ENCODE peak calls at places on chromosomes 16 and 17, in six cellular contexts. One of them, this sample, is unnamed. For H3K4me1 and H3K36me3, the result is how much of the 10 kb centered on the place peaks cover.

GRCh38 chr16:6105115-6105514 is 1007.5 kb upstream of the EEF2KMT start:
- DNase-seq in esophagus squamous epithelium: no peak
- DNase-seq in fibroblast of lung: peak
- DNase-seq in lung: no peak
- DNase-seq in IMR-90: no peak
- DNase-seq in right atrium auricular region: no peak
- DNase-seq in this sample: no peak

GRCh38 chr16:81629032-81629802 is 149.9 kb upstream of the PLCG2 start:
- DNase-seq in right atrium auricular region: no peak
- DNase-seq in IMR-90: no peak
- DNase-seq in fibroblast of lung: no peak
- DNase-seq in esophagus squamous epithelium: no peak
- DNase-seq in lung: no peak
- DNase-seq in this sample: peak

GRCh38 chr17:6024576-6024975 is 45.6 kb upstream of the WSCD1 start:
- DNase-seq in esophagus squamous epithelium: no peak
- DNase-seq in lung: no peak
- DNase-seq in fibroblast of lung: no peak
- DNase-seq in right atrium auricular region: no peak
- DNase-seq in IMR-90: no peak
- DNase-seq in this sample: no peak

GRCh38 chr16:81767987-81768592 is 11.0 kb upstream of the PLCG2 start:
- DNase-seq in fibroblast of lung: no peak
- DNase-seq in esophagus squamous epithelium: no peak
- DNase-seq in lung: no peak
- DNase-seq in IMR-90: no peak
- DNase-seq in right atrium auricular region: no peak
- DNase-seq in this sample: no peak

GRCh38 chr17:42683407-42684031 is 1.2 kb downstream of the CNTNAP1 start:
- DNase-seq in esophagus squamous epithelium: no peak
- DNase-seq in right atrium auricular region: peak
- DNase-seq in IMR-90: peak
- DNase-seq in fibroblast of lung: peak
- DNase-seq in lung: no peak
- DNase-seq in this sample: no peak

GRCh38 chr17:64662774-64663367 is 764 bp upstream of the SMURF2 start:
- DNase-seq in right atrium auricular region: no peak
- DNase-seq in fibroblast of lung: no peak
- DNase-seq in IMR-90: no peak
- DNase-seq in esophagus squamous epithelium: no peak
- DNase-seq in lung: no peak
- DNase-seq in this sample: peak

GRCh38 chr17:42754782-42755181 is 6.2 kb upstream of the RAMP2 start:
- DNase-seq in fibroblast of lung: peak
- DNase-seq in IMR-90: peak
- DNase-seq in lung: no peak
- DNase-seq in esophagus squamous epithelium: no peak
- DNase-seq in right atrium auricular region: peak
- DNase-seq in this sample: no peak

GRCh38 chr16:53372942-53373871 is 61.1 kb upstream of the RBL2 start:
- DNase-seq in lung: peak
- DNase-seq in IMR-90: no peak
- DNase-seq in esophagus squamous epithelium: no peak
- DNase-seq in fibroblast of lung: no peak
- DNase-seq in right atrium auricular region: no peak
- DNase-seq in this sample: no peak

GRCh38 chr17:45346255-45347015 is 29.6 kb upstream of the MAP3K14 start:
- DNase-seq in fibroblast of lung: peak
- DNase-seq in lung: peak
- DNase-seq in esophagus squamous epithelium: no peak
- DNase-seq in IMR-90: peak
- DNase-seq in right atrium auricular region: no peak
- DNase-seq in this sample: no peak

GRCh38 chr17:34420254-34420766 is 57.3 kb upstream of the CCL1 start:
- DNase-seq in IMR-90: peak
- DNase-seq in esophagus squamous epithelium: no peak
- DNase-seq in right atrium auricular region: peak
- DNase-seq in fibroblast of lung: peak
- DNase-seq in lung: peak
- DNase-seq in this sample: peak

GRCh38 chr17:75135452-75135851 is 3.9 kb upstream of the NT5C start:
- DNase-seq in IMR-90: no peak
- DNase-seq in fibroblast of lung: no peak
- DNase-seq in esophagus squamous epithelium: no peak
- DNase-seq in lung: no peak
- DNase-seq in right atrium auricular region: no peak
- DNase-seq in this sample: no peak

GRCh38 chr17:74937064-74938051 is 1.7 kb downstream of the OTOP3 start:
- DNase-seq in IMR-90: no peak
- DNase-seq in fibroblast of lung: no peak
- DNase-seq in esophagus squamous epithelium: no peak
- DNase-seq in right atrium auricular region: no peak
- DNase-seq in lung: no peak
- DNase-seq in this sample: no peak

GRCh38 chr16:1745181-1745899 is 26.0 kb downstream of the NME3 start:
- DNase-seq in lung: no peak
- DNase-seq in right atrium auricular region: no peak
- DNase-seq in IMR-90: peak
- DNase-seq in fibroblast of lung: peak
- DNase-seq in esophagus squamous epithelium: no peak
- DNase-seq in this sample: no peak

GRCh38 chr17:75285123-75285522 is 4.1 kb downstream of the SLC25A19 start:
- DNase-seq in fibroblast of lung: no peak
- DNase-seq in right atrium auricular region: no peak
- DNase-seq in esophagus squamous epithelium: no peak
- DNase-seq in IMR-90: no peak
- DNase-seq in lung: no peak
- DNase-seq in this sample: no peak

GRCh38 chr17:77141846-77142449 is 1.2 kb downstream of the SEC14L1 start:
- DNase-seq in lung: no peak
- DNase-seq in fibroblast of lung: peak
- DNase-seq in esophagus squamous epithelium: no peak
- DNase-seq in right atrium auricular region: no peak
- DNase-seq in IMR-90: no peak
- DNase-seq in this sample: no peak

GRCh38 chr17:6153416-6153815 is 83.2 kb downstream of the WSCD1 start:
- DNase-seq in fibroblast of lung: no peak
- DNase-seq in right atrium auricular region: no peak
- DNase-seq in esophagus squamous epithelium: no peak
- DNase-seq in IMR-90: no peak
- DNase-seq in lung: no peak
- DNase-seq in this sample: no peak

GRCh38 chr16:88983157-88983556 is 6.2 kb upstream of the CBFA2T3 start:
- DNase-seq in right atrium auricular region: no peak
- DNase-seq in lung: no peak
- DNase-seq in IMR-90: no peak
- DNase-seq in fibroblast of lung: no peak
- DNase-seq in esophagus squamous epithelium: no peak
- DNase-seq in this sample: no peak

GRCh38 chr16:28982949-28983348 is 1.9 kb upstream of the LAT start:
- DNase-seq in lung: no peak
- DNase-seq in esophagus squamous epithelium: no peak
- DNase-seq in right atrium auricular region: no peak
- DNase-seq in IMR-90: no peak
- DNase-seq in fibroblast of lung: no peak
- DNase-seq in this sample: no peak

GRCh38 chr17:57187391-57187790 is 68.9 kb upstream of the MSI2 start:
- DNase-seq in esophagus squamous epithelium: no peak
- DNase-seq in right atrium auricular region: no peak
- DNase-seq in fibroblast of lung: no peak
- DNase-seq in lung: no peak
- DNase-seq in IMR-90: no peak
- DNase-seq in this sample: no peak

DNA sequence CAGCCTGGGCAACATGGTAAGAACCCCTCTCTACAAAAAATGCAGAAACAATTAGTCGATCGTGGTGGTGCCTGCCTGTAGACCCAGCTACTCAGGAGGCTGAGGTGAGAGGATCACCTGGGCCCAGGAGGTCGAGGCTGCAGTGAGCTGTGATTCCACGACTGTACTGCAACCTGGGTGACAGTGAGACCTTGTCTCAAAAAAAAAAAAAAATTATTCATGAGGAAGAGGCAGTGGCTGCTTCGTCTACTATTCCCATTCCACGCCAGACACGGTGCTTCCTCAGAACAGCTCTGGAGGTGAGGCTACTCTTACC is 52.2 kb upstream of the GSE1 start:
- DNase-seq in fibroblast of lung: no peak
- DNase-seq in esophagus squamous epithelium: no peak
- DNase-seq in lung: no peak
- DNase-seq in right atrium auricular region: no peak
- DNase-seq in IMR-90: no peak
- DNase-seq in this sample: no peak
- H3K4me1 ChIP-seq in fibroblast of lung: under half
- H3K4me1 ChIP-seq in esophagus squamous epithelium: half or more
- H3K4me1 ChIP-seq in lung: under half
- H3K4me1 ChIP-seq in right atrium auricular region: half or more
- H3K4me1 ChIP-seq in IMR-90: under half
- H3K4me1 ChIP-seq in this sample: half or more

GRCh38 chr16:19610200-19610599 is 54.7 kb downstream of the VPS35L start:
- DNase-seq in esophagus squamous epithelium: no peak
- DNase-seq in IMR-90: no peak
- DNase-seq in right atrium auricular region: no peak
- DNase-seq in fibroblast of lung: no peak
- DNase-seq in lung: no peak
- DNase-seq in this sample: no peak

GRCh38 chr16:19605701-19606100 is 50.2 kb downstream of the VPS35L start:
- DNase-seq in esophagus squamous epithelium: no peak
- DNase-seq in lung: no peak
- DNase-seq in fibroblast of lung: no peak
- DNase-seq in right atrium auricular region: no peak
- DNase-seq in IMR-90: no peak
- DNase-seq in this sample: no peak

GRCh38 chr16:19604911-19605310 is 49.4 kb downstream of the VPS35L start:
- DNase-seq in IMR-90: no peak
- DNase-seq in esophagus squamous epithelium: no peak
- DNase-seq in right atrium auricular region: no peak
- DNase-seq in fibroblast of lung: no peak
- DNase-seq in lung: no peak
- DNase-seq in this sample: no peak

GRCh38 chr16:19607610-19608280 is 52.2 kb downstream of the VPS35L start:
- DNase-seq in IMR-90: peak
- DNase-seq in lung: no peak
- DNase-seq in right atrium auricular region: no peak
- DNase-seq in esophagus squamous epithelium: no peak
- DNase-seq in fibroblast of lung: peak
- DNase-seq in this sample: no peak

GRCh38 chr16:19609359-19609758 is 53.9 kb downstream of the VPS35L start:
- DNase-seq in esophagus squamous epithelium: no peak
- DNase-seq in right atrium auricular region: no peak
- DNase-seq in fibroblast of lung: peak
- DNase-seq in IMR-90: no peak
- DNase-seq in lung: no peak
- DNase-seq in this sample: no peak
- H3K36me3 ChIP-seq in esophagus squamous epithelium: under half
- H3K36me3 ChIP-seq in right atrium auricular region: under half
- H3K36me3 ChIP-seq in fibroblast of lung: under half
- H3K36me3 ChIP-seq in IMR-90: under half
- H3K36me3 ChIP-seq in lung: under half
- H3K36me3 ChIP-seq in this sample: under half

GRCh38 chr16:3038896-3039295 is 2.2 kb upstream of the BICDL2 start:
- DNase-seq in esophagus squamous epithelium: no peak
- DNase-seq in fibroblast of lung: no peak
- DNase-seq in lung: no peak
- DNase-seq in IMR-90: no peak
- DNase-seq in right atrium auricular region: no peak
- DNase-seq in this sample: no peak

GRCh38 chr16:3035972-3036725 is 595 bp downstream of the BICDL2 start:
- DNase-seq in lung: no peak
- DNase-seq in IMR-90: no peak
- DNase-seq in right atrium auricular region: no peak
- DNase-seq in fibroblast of lung: no peak
- DNase-seq in esophagus squamous epithelium: no peak
- DNase-seq in this sample: no peak

GRCh38 chr16:3035289-3035971 is 1.3 kb downstream of the BICDL2 start:
- DNase-seq in esophagus squamous epithelium: no peak
- DNase-seq in IMR-90: no peak
- DNase-seq in right atrium auricular region: no peak
- DNase-seq in fibroblast of lung: no peak
- DNase-seq in lung: no peak
- DNase-seq in this sample: peak

GRCh38 chr16:3038256-3038655 is 1.5 kb upstream of the BICDL2 start:
- DNase-seq in right atrium auricular region: no peak
- DNase-seq in esophagus squamous epithelium: no peak
- DNase-seq in IMR-90: no peak
- DNase-seq in fibroblast of lung: no peak
- DNase-seq in lung: peak
- DNase-seq in this sample: no peak

DNA sequence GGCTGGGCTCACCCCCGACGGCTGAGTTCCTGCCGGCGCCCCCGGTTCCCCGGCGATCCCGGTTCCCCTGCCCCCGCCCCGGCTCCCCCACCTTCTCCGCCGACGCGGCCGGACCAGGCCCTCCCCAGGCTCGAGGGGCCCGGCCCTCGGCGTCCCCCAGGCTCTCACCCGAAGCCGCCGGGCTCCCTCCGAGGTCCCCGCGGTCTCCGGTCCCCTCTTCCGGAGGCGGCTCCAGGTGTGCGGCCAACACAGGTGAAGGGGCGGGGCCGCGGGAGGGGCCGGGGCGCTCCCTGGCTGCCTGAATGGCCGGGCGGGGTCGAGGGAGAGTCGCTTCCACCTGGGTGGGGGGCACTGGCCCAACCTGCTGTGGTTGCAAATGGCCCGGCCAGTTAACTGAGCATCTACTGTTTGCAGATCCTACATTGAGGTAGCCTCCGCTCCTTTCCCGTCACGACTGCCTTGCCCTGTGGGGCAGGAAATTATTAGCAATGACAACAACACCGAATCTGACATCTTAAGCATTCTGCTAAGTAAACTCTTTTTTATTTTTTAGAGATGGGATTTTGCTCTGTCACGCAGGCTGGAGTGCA is at the start of gene BICDL2:
- DNase-seq in right atrium auricular region: no peak
- DNase-seq in fibroblast of lung: no peak
- DNase-seq in esophagus squamous epithelium: no peak
- DNase-seq in IMR-90: no peak
- DNase-seq in lung: no peak
- DNase-seq in this sample: no peak
- H3K4me3 ChIP-seq in right atrium auricular region: peak
- H3K4me3 ChIP-seq in fibroblast of lung: no peak
- H3K4me3 ChIP-seq in esophagus squamous epithelium: peak
- H3K4me3 ChIP-seq in IMR-90: no peak
- H3K4me3 ChIP-seq in lung: peak
- H3K4me3 ChIP-seq in this sample: no peak

DNA sequence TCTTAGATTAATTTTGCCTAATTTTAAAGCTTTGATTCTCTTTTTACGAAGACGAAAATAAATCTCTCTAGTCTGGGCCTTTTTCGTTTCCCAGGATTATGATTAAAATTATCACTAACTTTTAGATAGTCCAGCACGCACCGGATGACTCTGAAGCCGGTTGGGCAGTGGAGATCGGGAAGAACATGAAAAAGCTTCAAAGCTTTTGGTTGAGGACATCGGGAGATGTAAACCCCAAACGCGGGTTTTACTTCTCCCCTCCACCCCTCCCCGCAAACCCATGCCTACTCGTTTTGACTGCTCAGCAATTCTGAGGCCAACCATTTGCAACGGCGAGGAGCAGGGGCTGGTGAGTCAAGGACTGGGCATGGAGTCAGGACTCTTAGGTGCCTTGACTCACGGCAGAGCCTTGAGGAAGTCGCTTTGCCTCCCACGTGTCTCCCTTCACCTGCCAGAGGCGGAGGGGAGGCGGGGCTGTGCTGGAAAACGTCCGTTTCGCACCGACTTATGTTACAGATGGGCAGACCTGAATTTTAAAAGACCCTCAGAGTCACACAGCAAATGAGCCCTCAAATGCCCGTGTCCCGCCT is 989 bp upstream of the DUSP14 start:
- DNase-seq in esophagus squamous epithelium: no peak
- DNase-seq in right atrium auricular region: peak
- DNase-seq in fibroblast of lung: peak
- DNase-seq in lung: peak
- DNase-seq in IMR-90: peak
- DNase-seq in this sample: peak
- H3K4me1 ChIP-seq in esophagus squamous epithelium: half or more
- H3K4me1 ChIP-seq in right atrium auricular region: under half
- H3K4me1 ChIP-seq in fibroblast of lung: under half
- H3K4me1 ChIP-seq in lung: under half
- H3K4me1 ChIP-seq in IMR-90: under half
- H3K4me1 ChIP-seq in this sample: under half

This sample was measured in adrenal gland.